ENCODE peak calls at places on chromosomes 1 and 21, in seven cellular contexts. L is uterus, R is left lung, K is lower lobe of right lung, N is chondrocyte, U is body of pancreas, F is AG04450. C is an unnamed sample.

GRCh38 chr1:233327938-233328660 is 575 bp downstream of the MAP3K21 start:
- DNase-seq in L (no peak), R (peak; percentile 34), K (peak; percentile 61), N (no peak), U (peak; percentile 64), F (no peak), C (no peak)

GRCh38 chr1:27368872-27369703 is 2.3 kb upstream of the MAP3K6 start:
- DNase-seq in L (no peak), R (no peak), K (no peak), N (peak; percentile 61), U (no peak), F (no peak), C (no peak)

GRCh38 chr21:40466893-40467483 is 380.0 kb downstream of the DSCAM start:
- DNase-seq in L (no peak), R (no peak), K (no peak), N (no peak), U (peak; percentile 17), F (no peak), C (no peak)

GRCh38 chr1:42279055-42279454 is 56.0 kb downstream of the FOXJ3 start:
- DNase-seq in L (no peak), R (no peak), K (no peak), N (no peak), U (no peak), F (no peak), C (no peak)

GRCh38 chr21:42835211-42835610 is 44.1 kb downstream of the WDR4 start:
- DNase-seq in L (no peak), R (no peak), K (no peak), N (no peak), U (no peak), F (no peak), C (no peak)

GRCh38 chr1:206684478-206685255 is at the start of gene MAPKAPK2:
- DNase-seq in L (peak; percentile 81), R (peak; percentile 82), K (peak; percentile 88), N (no peak), U (peak; percentile 86), F (no peak), C (no peak)

GRCh38 chr1:48572632-48573258 is 100.7 kb upstream of the SPATA6 start:
- DNase-seq in L (no peak), R (peak; percentile 64), K (peak; percentile 67), N (no peak), U (peak; percentile 56), F (no peak), C (no peak)

GRCh38 chr1:24311731-24312130 is 7.4 kb upstream of the GRHL3 start:
- DNase-seq in L (no peak), R (no peak), K (no peak), N (no peak), U (no peak), F (no peak), C (no peak)

GRCh38 chr1:114670083-114671010 is 498 bp upstream of the DENND2C start:
- DNase-seq in L (peak; percentile 94), R (peak; percentile 93), K (peak; percentile 95), N (peak; percentile 89), U (peak; percentile 96), F (peak; percentile 45), C (peak; percentile 62)

GRCh38 chr1:114668784-114669561 is 876 bp downstream of the DENND2C start:
- DNase-seq in L (no peak), R (no peak), K (no peak), N (no peak), U (peak; percentile 24), F (no peak), C (no peak)

GRCh38 chr1:114671011-114671938 is 1.4 kb upstream of the DENND2C start:
- DNase-seq in L (no peak), R (no peak), K (no peak), N (no peak), U (no peak), F (no peak), C (no peak)

GRCh38 chr1:114668373-114668772 is 1.5 kb downstream of the DENND2C start:
- DNase-seq in L (no peak), R (no peak), K (no peak), N (no peak), U (no peak), F (no peak), C (no peak)

GRCh38 chr1:114669562-114670082 is at the start of gene DENND2C:
- DNase-seq in L (no peak), R (no peak), K (no peak), N (peak; percentile 94), U (no peak), F (no peak), C (no peak)
- TF ChIP-seq CTCF in L (no peak), R (no peak), K (no peak), N (no peak), U (no peak), F (no peak), C (peak; percentile 15)

GRCh38 chr1:66265796-66266195 is 268.2 kb upstream of the SGIP1 start:
- DNase-seq in L (no peak), R (no peak), K (no peak), N (no peak), U (no peak), F (no peak), C (no peak)
- TF ChIP-seq CTCF in L (no peak), R (no peak), K (no peak), N (no peak), U (no peak), F (no peak), C (no peak)

GRCh38 chr21:44265734-44266270 is 4.1 kb upstream of the DNMT3L start:
- DNase-seq in L (no peak), R (no peak), K (no peak), N (peak; percentile 79), U (no peak), F (no peak), C (no peak)

GRCh38 chr21:44271558-44271957 is 9.9 kb upstream of the DNMT3L start:
- DNase-seq in L (no peak), R (no peak), K (no peak), N (peak; percentile 68), U (no peak), F (no peak), C (no peak)

GRCh38 chr21:44263221-44263671 is 1.5 kb upstream of the DNMT3L start:
- DNase-seq in L (no peak), R (no peak), K (no peak), N (peak; percentile 82), U (no peak), F (no peak), C (no peak)

GRCh38 chr21:44263768-44264167 is 2.1 kb upstream of the DNMT3L start:
- DNase-seq in L (no peak), R (no peak), K (no peak), N (peak; percentile 36), U (no peak), F (no peak), C (no peak)

DNA sequence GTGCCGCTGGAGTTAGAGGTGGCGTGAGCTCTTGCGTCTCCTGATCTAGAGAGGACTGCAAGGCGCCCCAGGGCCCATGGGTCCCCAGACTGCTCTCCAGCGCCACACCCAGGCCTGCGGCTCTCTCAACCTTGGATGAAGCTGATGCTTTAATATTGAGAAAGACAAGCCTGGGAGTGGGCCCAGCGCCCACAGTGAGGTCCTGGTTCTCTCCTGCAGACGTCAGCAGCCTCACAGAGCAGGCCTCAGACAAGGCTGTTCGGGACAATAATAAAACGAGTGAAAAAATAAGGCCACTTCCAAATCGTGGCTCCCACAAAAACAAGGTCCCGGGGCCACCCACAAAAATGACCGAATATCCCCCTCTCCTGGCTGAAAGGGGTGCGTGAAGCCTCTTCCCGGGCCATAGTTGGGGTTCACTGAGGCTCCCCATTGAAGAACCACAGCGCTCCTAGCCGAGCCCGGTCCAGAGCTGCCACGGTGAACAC is 6.0 kb upstream of the DNMT3L start:
- DNase-seq in L (peak; percentile 37), R (no peak), K (no peak), N (peak; percentile 80), U (peak; percentile 17), F (no peak), C (no peak)
- TF ChIP-seq CTCF in L (peak; percentile 29), R (no peak), K (peak; percentile 28), N (peak; percentile 45), U (no peak), F (peak; percentile 25), C (peak; percentile 4)

GRCh38 chr1:89454845-89455521 is 69.6 kb upstream of the LRRC8B start:
- DNase-seq in L (peak; percentile 19), R (no peak), K (no peak), N (no peak), U (peak; percentile 49), F (no peak), C (peak; percentile 12)
- TF ChIP-seq CTCF in L (peak; percentile 69), R (peak; percentile 45), K (peak; percentile 66), N (peak; percentile 88), U (peak; percentile 58), F (peak; percentile 71), C (peak; percentile 64)

GRCh38 chr1:39639333-39640130 is at the start of gene HEYL:
- DNase-seq in L (peak; percentile 73), R (peak; percentile 71), K (peak; percentile 84), N (no peak), U (peak; percentile 91), F (no peak), C (no peak)
- TF ChIP-seq CTCF in L (peak; percentile 39), R (peak; percentile 21), K (peak; percentile 58), N (peak; percentile 76), U (peak; percentile 38), F (peak; percentile 41), C (no peak)

DNA sequence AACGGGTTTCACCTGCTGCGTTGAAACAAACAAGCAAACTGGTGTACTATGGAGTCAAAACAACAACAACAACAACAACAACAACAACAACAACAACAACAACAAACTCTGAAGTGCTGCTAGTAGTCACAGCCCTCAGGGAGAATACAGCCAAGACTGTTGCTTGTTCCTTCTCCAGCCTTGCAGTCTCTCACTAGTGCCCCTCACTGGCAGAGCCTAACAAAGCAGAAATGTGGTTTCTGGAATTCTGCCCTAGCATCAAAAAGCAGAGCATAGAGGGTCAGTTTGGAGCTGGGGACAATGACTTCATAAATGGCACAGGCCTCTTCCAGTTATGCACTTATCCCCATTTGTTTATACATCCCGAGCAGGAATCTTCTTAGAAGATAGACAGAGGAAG is 187.4 kb downstream of the KCNK2 start:
- DNase-seq in L (no peak), R (no peak), K (no peak), N (no peak), U (no peak), F (no peak), C (no peak)
- TF ChIP-seq CTCF in L (no peak), R (no peak), K (no peak), N (no peak), U (no peak), F (no peak), C (no peak)

GRCh38 chr1:8343464-8344001 is 25.6 kb downstream of the SLC45A1 start:
- DNase-seq in L (peak; percentile 90), R (peak; percentile 58), K (peak; percentile 67), N (peak; percentile 90), U (peak; percentile 65), F (peak; percentile 89), C (peak; percentile 68)

GRCh38 chr1:8340456-8340855 is 22.5 kb downstream of the SLC45A1 start:
- DNase-seq in L (no peak), R (no peak), K (no peak), N (no peak), U (no peak), F (no peak), C (no peak)

GRCh38 chr1:8344893-8345507 is 27.1 kb downstream of the SLC45A1 start:
- DNase-seq in L (no peak), R (no peak), K (no peak), N (no peak), U (no peak), F (no peak), C (no peak)

GRCh38 chr1:8343044-8343443 is 25.1 kb downstream of the SLC45A1 start:
- DNase-seq in L (no peak), R (no peak), K (peak; percentile 43), N (no peak), U (no peak), F (no peak), C (no peak)

GRCh38 chr1:8342325-8342724 is 24.4 kb downstream of the SLC45A1 start:
- DNase-seq in L (no peak), R (no peak), K (no peak), N (no peak), U (no peak), F (peak; percentile 18), C (no peak)
- TF ChIP-seq CTCF in L (peak; percentile 7), R (no peak), K (no peak), N (peak; percentile 34), U (no peak), F (peak; percentile 12), C (peak; percentile 9)